ENCODE peak calls at places on chromosomes 4 and X, in five cellular contexts. X, T, D, G and P are unnamed samples.

GRCh38 chr4:74408639-74409038 is 36.3 kb upstream of the AREG start:
- DNase-seq in X (no peak), T (peak; percentile 59), D (no peak), G (no peak), P (peak; percentile 70)

GRCh38 chr4:179709961-179710624 is 2267.9 kb upstream of the AGA start:
- DNase-seq in X (no peak), T (no peak), D (no peak), G (peak; percentile 50), P (no peak)

GRCh38 chrX:23228950-23229448 is 105.7 kb upstream of the PTCHD1 start:
- DNase-seq in X (no peak), T (no peak), D (no peak), G (no peak), P (no peak)

GRCh38 chr4:87839309-87839946 is 6.7 kb downstream of the MEPE start:
- DNase-seq in X (peak; percentile 61), T (peak; percentile 49), D (peak; percentile 38), G (no peak), P (peak; percentile 71)

GRCh38 chrX:134240209-134240608 is 3.2 kb downstream of the CCDC160 start:
- DNase-seq in X (no peak), T (no peak), D (no peak), G (no peak), P (no peak)

GRCh38 chrX:149398027-149398426 is 107.1 kb downstream of the IDS start:
- DNase-seq in X (no peak), T (no peak), D (no peak), G (peak; percentile 60), P (no peak)

GRCh38 chr4:142559986-142560385 is 286.1 kb downstream of the INPP4B start:
- DNase-seq in X (no peak), T (no peak), D (no peak), G (no peak), P (no peak)

GRCh38 chrX:120242807-120243206 is 7.8 kb upstream of the ZBTB33 start:
- DNase-seq in X (no peak), T (no peak), D (no peak), G (no peak), P (peak; percentile 8)

GRCh38 chr4:97367878-97368277 is 775.4 kb downstream of the STPG2 start:
- DNase-seq in X (peak; percentile 10), T (no peak), D (peak; percentile 32), G (no peak), P (peak; percentile 2)

GRCh38 chr4:86011117-86011516 is 348.7 kb downstream of the MAPK10 start:
- DNase-seq in X (no peak), T (peak; percentile 77), D (peak; percentile 85), G (no peak), P (peak; percentile 94)

GRCh38 chr4:110854021-110854678 is 231.3 kb upstream of the PITX2 start:
- DNase-seq in X (no peak), T (peak; percentile 84), D (peak; percentile 24), G (no peak), P (peak; percentile 90)

GRCh38 chrX:151396042-151396826 is 772 bp upstream of the VMA21 start:
- DNase-seq in X (no peak), T (peak; percentile 43), D (no peak), G (no peak), P (peak; percentile 77)

GRCh38 chrX:66015152-66015827 is 24.6 kb downstream of the VSIG4 start:
- DNase-seq in X (no peak), T (no peak), D (no peak), G (no peak), P (no peak)

GRCh38 chr4:157763490-157763889 is 409.3 kb downstream of the GASK1B start:
- DNase-seq in X (no peak), T (no peak), D (no peak), G (no peak), P (no peak)

GRCh38 chrX:119870626-119871131 is 854 bp downstream of the RNF113A start:
- DNase-seq in X (peak; percentile 34), T (peak; percentile 23), D (peak; percentile 44), G (no peak), P (peak; percentile 56)

DNA sequence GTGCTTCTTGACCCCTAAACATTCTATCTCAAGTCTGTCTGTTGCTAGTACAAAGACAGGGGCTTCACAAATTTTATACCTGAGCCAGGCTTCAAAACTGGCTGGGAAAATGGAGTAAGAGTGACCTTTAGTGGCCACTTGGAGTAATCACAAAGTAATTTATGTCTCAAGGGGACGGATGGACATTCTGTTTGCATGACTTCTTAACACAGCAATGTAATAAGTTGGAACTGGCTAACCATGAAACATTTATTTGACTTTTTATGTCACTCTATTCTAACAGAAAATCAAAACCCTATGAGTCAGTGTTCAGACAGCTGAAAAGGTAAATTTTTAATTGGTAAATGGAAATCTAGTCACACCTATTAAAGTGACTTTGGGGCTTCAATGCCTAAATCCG is 600.6 kb downstream of the ANKRD50 start:
- DNase-seq in X (peak; percentile 71), T (peak; percentile 87), D (peak; percentile 84), G (peak; percentile 34), P (peak; percentile 77)
- H2AFZ ChIP-seq in X (no peak overlapping the region), T (no peak overlapping the region), D (peak overlapping the region; percentile 8), G (no peak overlapping the region), P (peak overlapping the region; percentile 11)

GRCh38 chr4:139815646-139816601 is 150.3 kb downstream of the MGST2 start:
- DNase-seq in X (peak; percentile 36), T (peak; percentile 90), D (peak; percentile 94), G (peak; percentile 41), P (peak; percentile 94)
- H2AFZ ChIP-seq in X (peak overlapping the region; percentile 47), T (peak overlapping the region; percentile 83), D (peak overlapping the region; percentile 2), G (peak overlapping the region; percentile 0), P (peak overlapping the region; percentile 71)

DNA sequence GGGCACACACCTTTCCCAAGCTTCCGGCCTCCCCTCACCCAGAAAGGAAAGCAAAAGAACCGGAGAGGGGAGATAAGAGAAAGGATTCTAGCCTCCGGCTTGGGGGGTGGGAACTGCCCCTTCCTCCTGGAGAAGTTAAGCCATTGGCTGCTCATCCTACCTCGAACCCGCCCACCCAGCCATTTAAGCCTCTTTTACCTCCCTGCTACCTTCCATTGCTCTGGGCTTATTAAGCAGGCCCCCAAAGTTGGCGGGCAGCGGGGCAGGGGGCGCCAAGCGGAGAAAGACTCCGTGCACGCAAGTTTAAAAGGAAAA is 2.3 kb downstream of the MAML3 start:
- DNase-seq in X (peak; percentile 91), T (peak; percentile 85), D (peak; percentile 95), G (peak; percentile 92), P (peak; percentile 84)
- H2AFZ ChIP-seq in X (peak overlapping the region; percentile 55), T (peak overlapping the region; percentile 96), D (no peak overlapping the region), G (no peak overlapping the region), P (peak overlapping the region; percentile 99)

GRCh38 chrX:48920713-48921104 is 1.9 kb upstream of the PIM2 start:
- DNase-seq in X (no peak), T (no peak), D (no peak), G (no peak), P (no peak)

GRCh38 chrX:48919947-48920712 is 1.3 kb upstream of the PIM2 start:
- DNase-seq in X (no peak), T (no peak), D (no peak), G (no peak), P (no peak)

GRCh38 chrX:48918303-48918643 is 551 bp downstream of the PIM2 start:
- DNase-seq in X (no peak), T (no peak), D (no peak), G (no peak), P (no peak)

GRCh38 chrX:48918644-48919340 is at the start of gene PIM2:
- DNase-seq in X (peak; percentile 94), T (peak; percentile 82), D (peak; percentile 89), G (peak; percentile 95), P (peak; percentile 82)

GRCh38 chrX:48919360-48919821 is 567 bp upstream of the PIM2 start:
- DNase-seq in X (no peak), T (no peak), D (no peak), G (no peak), P (peak; percentile 40)
- H2AFZ ChIP-seq in X (peak overlapping the region; percentile 12), T (peak overlapping the region; percentile 85), D (no peak overlapping the region), G (no peak overlapping the region), P (no peak overlapping the region)

GRCh38 chr4:99649778-99650177 is 7.8 kb downstream of the C4orf54 start:
- DNase-seq in X (no peak), T (no peak), D (no peak), G (no peak), P (no peak)

GRCh38 chr4:99651370-99651769 is 6.3 kb downstream of the C4orf54 start:
- DNase-seq in X (no peak), T (no peak), D (no peak), G (no peak), P (no peak)

GRCh38 chr4:99645638-99646037 is 12.0 kb downstream of the C4orf54 start:
- DNase-seq in X (no peak), T (no peak), D (no peak), G (no peak), P (no peak)

GRCh38 chr4:99649208-99649607 is 8.4 kb downstream of the C4orf54 start:
- DNase-seq in X (no peak), T (no peak), D (no peak), G (no peak), P (no peak)

GRCh38 chr4:99648321-99648720 is 9.3 kb downstream of the C4orf54 start:
- DNase-seq in X (no peak), T (no peak), D (no peak), G (no peak), P (no peak)
- H2AFZ ChIP-seq in X (no peak overlapping the region), T (no peak overlapping the region), D (no peak overlapping the region), G (no peak overlapping the region), P (no peak overlapping the region)

DNA sequence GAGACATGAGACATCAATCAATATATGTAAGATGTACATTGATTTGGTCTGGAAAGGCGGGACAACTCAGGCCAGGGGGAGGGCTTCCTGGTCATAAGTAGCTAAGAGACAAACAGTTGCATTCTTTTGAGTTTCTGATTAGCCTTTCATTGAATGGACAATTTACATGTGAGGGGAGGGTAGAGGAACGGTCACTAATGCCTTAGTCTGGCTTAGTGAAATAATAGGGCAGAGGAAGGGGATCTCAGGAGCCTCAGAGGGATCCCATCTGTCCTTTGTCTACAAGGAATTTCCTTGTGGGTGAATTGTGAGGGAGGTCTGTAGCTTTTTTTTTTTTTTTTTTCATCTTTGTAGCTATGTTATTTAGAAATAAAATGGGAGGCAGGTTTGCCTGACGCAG is 88.3 kb downstream of the GK start:
- DNase-seq in X (no peak), T (no peak), D (no peak), G (no peak), P (no peak)
- H2AFZ ChIP-seq in X (no peak overlapping the region), T (no peak overlapping the region), D (no peak overlapping the region), G (no peak overlapping the region), P (no peak overlapping the region)

GRCh38 chrX:10505726-10506125 is 114.7 kb downstream of the MID1 start:
- DNase-seq in X (no peak), T (no peak), D (peak; percentile 63), G (no peak), P (no peak)

GRCh38 chrX:10507181-10507580 is 113.2 kb downstream of the MID1 start:
- DNase-seq in X (no peak), T (peak; percentile 16), D (peak; percentile 16), G (no peak), P (no peak)

GRCh38 chrX:10506781-10507180 is 113.6 kb downstream of the MID1 start:
- DNase-seq in X (no peak), T (no peak), D (no peak), G (no peak), P (no peak)

GRCh38 chrX:10501606-10502005 is 118.8 kb downstream of the MID1 start:
- DNase-seq in X (no peak), T (no peak), D (no peak), G (no peak), P (no peak)

GRCh38 chrX:10502961-10503360 is 117.4 kb downstream of the MID1 start:
- DNase-seq in X (no peak), T (no peak), D (no peak), G (no peak), P (no peak)
- H2AFZ ChIP-seq in X (no peak overlapping the region), T (no peak overlapping the region), D (no peak overlapping the region), G (no peak overlapping the region), P (no peak overlapping the region)